ENCODE peak calls at places on chromosomes 3 and 15, in eight cellular contexts. Z, O, X, Q, A, S, J and F are unnamed samples.

GRCh38 chr3:41328916-41329315 is 129.6 kb downstream of the CTNNB1 start:
- DNase-seq in X (no peak), J (peak), Z (no peak), S (no peak), A (no peak), Q (no peak), O (no peak), F (no peak)

GRCh38 chr3:122233109-122233952 is 49.9 kb downstream of the CASR start:
- DNase-seq in J (no peak), Q (no peak), S (no peak), A (peak), X (peak), Z (no peak), O (no peak), F (no peak)

GRCh38 chr3:25725810-25726209 is 57.4 kb downstream of the NGLY1 start:
- DNase-seq in Q (no peak), A (no peak), Z (no peak), S (no peak), X (no peak), O (no peak), J (peak), F (no peak)

GRCh38 chr15:56973463-56973862 is 55.0 kb downstream of the TCF12 start:
- DNase-seq in Z (no peak), A (no peak), O (no peak), S (no peak), X (no peak), J (no peak), Q (no peak), F (no peak)

GRCh38 chr3:4584537-4585249 is 91.5 kb downstream of the ITPR1 start:
- DNase-seq in X (peak), A (peak), J (peak), S (no peak), Q (no peak), Z (no peak), O (no peak), F (peak)

GRCh38 chr3:101509276-101509675 is 3.7 kb downstream of the SENP7 start:
- DNase-seq in A (no peak), X (no peak), O (no peak), Z (no peak), S (no peak), Q (no peak), J (no peak), F (no peak)

GRCh38 chr3:170876537-170876936 is 6.5 kb upstream of the RPL22L1 start:
- DNase-seq in Q (no peak), J (no peak), A (no peak), S (no peak), O (no peak), Z (no peak), X (no peak), F (no peak)

GRCh38 chr3:50506169-50506568 is 2.7 kb upstream of the CACNA2D2 start:
- DNase-seq in Z (no peak), O (no peak), S (no peak), Q (no peak), A (no peak), X (no peak), J (no peak), F (no peak)

GRCh38 chr3:22887664-22888291 is 315.3 kb upstream of the UBE2E2 start:
- DNase-seq in Z (no peak), J (peak), X (no peak), A (peak), Q (no peak), O (no peak), S (no peak), F (no peak)

GRCh38 chr3:193573403-193573802 is 18.7 kb upstream of the ATP13A4 start:
- DNase-seq in S (no peak), Q (no peak), O (no peak), X (no peak), Z (no peak), A (no peak), J (no peak), F (no peak)

GRCh38 chr15:66713843-66714508 is 11.9 kb downstream of the SMAD6 start:
- DNase-seq in X (no peak), S (no peak), J (no peak), Z (no peak), A (peak), O (no peak), Q (no peak), F (no peak)

GRCh38 chr3:188950832-188951489 is 220.8 kb upstream of the TPRG1 start:
- DNase-seq in O (peak), Q (peak), S (peak), Z (peak), X (peak), J (peak), A (peak), F (peak)

GRCh38 chr3:155572085-155572484 is 172.8 kb downstream of the PLCH1 start:
- DNase-seq in Z (no peak), S (no peak), X (no peak), O (no peak), J (no peak), Q (no peak), A (no peak), F (no peak)

GRCh38 chr3:120168038-120168437 is 73.8 kb upstream of the GSK3B start:
- DNase-seq in S (no peak), Z (no peak), Q (no peak), J (no peak), A (no peak), X (no peak), O (no peak), F (no peak)

GRCh38 chr3:130429069-130430023 is 83.9 kb downstream of the COL6A5 start:
- DNase-seq in X (no peak), J (no peak), O (no peak), S (no peak), Q (no peak), A (no peak), Z (no peak), F (no peak)

GRCh38 chr3:155070932-155071387 is 9.2 kb upstream of the MME start:
- DNase-seq in O (no peak), S (peak), J (peak), A (no peak), Z (no peak), X (no peak), Q (no peak), F (no peak)

GRCh38 chr3:8166013-8166412 is 335.6 kb upstream of the LMCD1 start:
- DNase-seq in O (no peak), J (no peak), Z (no peak), Q (no peak), A (no peak), S (no peak), X (no peak), F (no peak)

GRCh38 chr3:129346690-129347440 is 68.2 kb downstream of the HMCES start:
- DNase-seq in X (no peak), O (no peak), Z (no peak), J (no peak), Q (no peak), A (no peak), S (no peak), F (no peak)

GRCh38 chr3:16467368-16467767 is 46.1 kb downstream of the RFTN1 start:
- DNase-seq in Z (no peak), Q (no peak), X (no peak), O (no peak), J (no peak), A (no peak), S (no peak), F (no peak)

GRCh38 chr15:53658827-53659226 is 100.6 kb downstream of the WDR72 start:
- DNase-seq in S (no peak), X (no peak), A (no peak), Z (no peak), Q (no peak), O (no peak), J (no peak), F (no peak)

GRCh38 chr3:10655131-10655530 is 149.7 kb upstream of the ATP2B2 start:
- DNase-seq in Q (no peak), A (no peak), Z (no peak), X (no peak), J (no peak), O (no peak), S (no peak), F (no peak)

GRCh38 chr3:123388050-123388449 is 60.8 kb downstream of the ADCY5 start:
- DNase-seq in J (no peak), S (no peak), O (no peak), A (no peak), Z (no peak), X (no peak), Q (no peak), F (no peak)

GRCh38 chr3:39971450-39972081 is 162.2 kb downstream of the MYRIP start:
- DNase-seq in A (no peak), X (no peak), Q (no peak), O (no peak), S (no peak), Z (no peak), J (no peak), F (no peak)

GRCh38 chr3:103786296-103786695 is 1351.5 kb downstream of the ZPLD1 start:
- DNase-seq in J (no peak), Q (peak), S (no peak), O (no peak), X (no peak), Z (no peak), A (no peak), F (no peak)

GRCh38 chr3:123153124-123153523 is 48.6 kb upstream of the SEC22A start:
- DNase-seq in S (no peak), O (no peak), Q (no peak), X (no peak), A (no peak), J (no peak), Z (no peak), F (no peak)

GRCh38 chr3:197847866-197848401 is 56.9 kb downstream of the LRCH3 start:
- DNase-seq in Z (peak), O (no peak), S (no peak), X (no peak), J (peak), Q (no peak), A (peak), F (no peak)

GRCh38 chr3:133256787-133257483 is 142.9 kb upstream of the BFSP2 start:
- DNase-seq in S (no peak), O (no peak), A (no peak), Z (no peak), X (no peak), J (no peak), Q (no peak), F (no peak)

GRCh38 chr15:88908697-88909621 is 4.2 kb downstream of the MFGE8 start:
- DNase-seq in A (no peak), S (no peak), X (no peak), Z (no peak), Q (no peak), O (no peak), J (peak), F (peak)

GRCh38 chr3:57810048-57810447 is 53.9 kb downstream of the SLMAP start:
- DNase-seq in J (no peak), S (no peak), X (no peak), Q (no peak), O (no peak), Z (no peak), A (no peak), F (no peak)

GRCh38 chr3:57758686-57759085 is 2.6 kb downstream of the SLMAP start:
- DNase-seq in S (no peak), J (peak), A (no peak), X (no peak), Z (no peak), O (no peak), Q (no peak), F (no peak)

GRCh38 chr15:56524915-56525314 is 60.0 kb upstream of the MNS1 start:
- DNase-seq in S (no peak), O (no peak), Q (no peak), Z (no peak), X (no peak), A (no peak), J (peak), F (no peak)

GRCh38 chr3:193788189-193788946 is 195.4 kb downstream of the OPA1 start:
- DNase-seq in O (peak), Q (peak), A (peak), S (peak), X (peak), Z (peak), J (peak), F (peak)

GRCh38 chr15:52462806-52463360 is 65.8 kb downstream of the MYO5A start:
- DNase-seq in X (no peak), O (no peak), A (no peak), S (no peak), Z (no peak), Q (no peak), J (no peak), F (no peak)
- TF ChIP-seq POLR2A in X (no peak), O (no peak), A (no peak), S (no peak), Z (no peak), Q (no peak), J (no peak), F (no peak)

GRCh38 chr15:63054281-63054683 is 11.7 kb downstream of the TPM1 start:
- DNase-seq in J (no peak), A (no peak), X (no peak), S (no peak), Z (no peak), Q (no peak), O (no peak), F (no peak)

GRCh38 chr15:63050737-63051700 is 8.5 kb downstream of the TPM1 start:
- DNase-seq in O (no peak), A (no peak), Q (no peak), Z (no peak), X (no peak), J (peak), S (no peak), F (peak)

GRCh38 chr15:63051701-63052066 is 9.1 kb downstream of the TPM1 start:
- DNase-seq in J (no peak), A (no peak), O (no peak), Z (no peak), Q (no peak), S (no peak), X (no peak), F (no peak)

GRCh38 chr15:63052961-63053698 is 10.6 kb downstream of the TPM1 start:
- DNase-seq in J (no peak), A (no peak), Z (peak), O (no peak), Q (peak), X (peak), S (no peak), F (peak)

GRCh38 chr15:63052128-63052826 is 9.7 kb downstream of the TPM1 start:
- DNase-seq in J (no peak), Z (no peak), S (no peak), O (no peak), Q (no peak), X (no peak), A (no peak), F (no peak)
- TF ChIP-seq POLR2A in J (peak), Z (no peak), S (no peak), O (no peak), Q (no peak), X (no peak), A (no peak), F (no peak)

DNA sequence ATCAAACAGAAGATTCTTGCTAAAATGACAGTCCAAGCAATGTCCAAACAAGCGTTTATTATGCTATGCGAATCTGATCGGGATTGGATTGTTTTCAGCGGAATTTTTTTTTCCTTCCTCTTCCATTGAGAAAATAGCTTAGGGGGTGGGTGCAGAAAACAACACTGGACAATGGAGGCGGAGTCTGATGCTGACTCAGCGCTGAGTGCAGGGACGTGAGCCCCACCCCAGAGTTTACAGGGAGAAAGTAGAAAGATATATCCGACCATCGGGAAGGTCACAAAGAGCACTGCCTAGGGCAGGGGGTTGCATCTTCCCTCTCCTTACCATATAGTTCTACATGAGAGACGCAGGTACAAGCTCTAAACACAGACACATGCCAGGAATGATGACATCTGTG is 117.0 kb downstream of the FOXP1 start:
- DNase-seq in A (no peak), X (peak), S (peak), Q (no peak), Z (no peak), J (no peak), O (peak), F (no peak)
- TF ChIP-seq POLR2A in A (no peak), X (no peak), S (no peak), Q (no peak), Z (no peak), J (no peak), O (no peak), F (no peak)

GRCh38 chr3:118208642-118209041 is 826.0 kb downstream of the IGSF11 start:
- DNase-seq in Q (no peak), A (no peak), O (no peak), Z (no peak), S (no peak), J (no peak), X (no peak), F (no peak)
- TF ChIP-seq POLR2A in Q (no peak), A (no peak), O (no peak), Z (no peak), S (no peak), J (no peak), X (no peak), F (no peak)

GRCh38 chr15:42156266-42156922 is at the start of gene PLA2G4F:
- DNase-seq in S (no peak), X (no peak), Q (peak), J (no peak), O (no peak), A (no peak), Z (peak), F (no peak)
- TF ChIP-seq POLR2A in S (no peak), X (no peak), Q (no peak), J (no peak), O (no peak), A (no peak), Z (peak), F (no peak)

GRCh38 chr15:84981054-84981710 is 474 bp upstream of the PDE8A start:
- DNase-seq in S (peak), J (peak), Z (peak), A (peak), X (peak), O (peak), Q (peak), F (peak)

GRCh38 chr15:84982301-84982920 is 755 bp downstream of the PDE8A start:
- DNase-seq in Z (peak), O (no peak), A (peak), J (peak), Q (peak), S (no peak), X (peak), F (peak)

GRCh38 chr15:84981711-84982300 is at the start of gene PDE8A:
- DNase-seq in A (peak), Q (peak), O (peak), X (peak), Z (peak), J (peak), S (peak), F (no peak)

GRCh38 chr15:84979651-84980050 is 2.0 kb upstream of the PDE8A start:
- DNase-seq in Q (peak), X (no peak), S (no peak), A (no peak), J (no peak), O (no peak), Z (peak), F (no peak)

DNA sequence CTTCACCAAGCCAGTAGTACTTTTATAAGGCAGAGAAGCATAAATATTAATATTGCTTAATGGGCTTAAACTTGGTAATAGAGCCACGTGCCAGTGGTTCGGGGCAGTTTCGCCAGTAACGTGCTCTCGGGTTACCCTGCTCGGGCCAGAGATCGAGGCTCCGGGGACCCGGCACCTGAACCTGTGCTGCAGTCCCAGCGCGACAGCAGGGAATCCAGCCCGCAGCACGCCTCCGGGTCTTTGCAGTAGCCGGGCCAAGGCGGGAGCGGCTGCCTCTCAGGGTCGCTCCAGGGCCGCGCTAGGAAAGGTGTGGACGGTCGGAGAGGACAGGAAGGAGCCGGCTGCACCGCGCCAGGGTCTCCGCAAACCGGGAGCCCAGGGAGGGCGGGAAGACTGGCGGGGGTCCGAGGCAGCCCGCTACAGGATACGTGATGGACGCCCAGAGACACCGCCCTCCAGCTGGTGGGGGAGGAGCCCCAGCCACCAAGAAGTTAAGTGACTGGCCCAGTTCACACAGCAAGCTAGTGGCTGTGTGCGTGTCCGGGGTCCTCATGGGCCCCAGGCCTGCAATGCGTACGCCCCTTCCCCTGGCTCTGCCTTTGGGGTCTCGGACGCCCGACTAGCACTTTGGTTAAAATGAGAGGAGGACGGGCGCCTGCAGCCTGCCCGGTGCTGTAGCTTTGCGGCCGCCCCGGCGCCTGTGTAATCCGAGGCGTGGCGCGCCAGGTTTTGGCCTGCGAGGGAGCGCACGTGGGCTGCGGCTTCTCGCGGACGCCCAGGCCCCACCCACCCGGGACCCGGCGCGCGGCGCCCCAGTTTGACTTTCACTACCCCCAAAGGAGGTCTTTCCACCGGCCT is 1.2 kb upstream of the PDE8A start:
- DNase-seq in X (peak), J (peak), Q (peak), S (peak), A (peak), Z (peak), O (peak), F (peak)
- TF ChIP-seq POLR2A in X (no peak), J (peak), Q (peak), S (peak), A (peak), Z (peak), O (peak), F (peak)

DNA sequence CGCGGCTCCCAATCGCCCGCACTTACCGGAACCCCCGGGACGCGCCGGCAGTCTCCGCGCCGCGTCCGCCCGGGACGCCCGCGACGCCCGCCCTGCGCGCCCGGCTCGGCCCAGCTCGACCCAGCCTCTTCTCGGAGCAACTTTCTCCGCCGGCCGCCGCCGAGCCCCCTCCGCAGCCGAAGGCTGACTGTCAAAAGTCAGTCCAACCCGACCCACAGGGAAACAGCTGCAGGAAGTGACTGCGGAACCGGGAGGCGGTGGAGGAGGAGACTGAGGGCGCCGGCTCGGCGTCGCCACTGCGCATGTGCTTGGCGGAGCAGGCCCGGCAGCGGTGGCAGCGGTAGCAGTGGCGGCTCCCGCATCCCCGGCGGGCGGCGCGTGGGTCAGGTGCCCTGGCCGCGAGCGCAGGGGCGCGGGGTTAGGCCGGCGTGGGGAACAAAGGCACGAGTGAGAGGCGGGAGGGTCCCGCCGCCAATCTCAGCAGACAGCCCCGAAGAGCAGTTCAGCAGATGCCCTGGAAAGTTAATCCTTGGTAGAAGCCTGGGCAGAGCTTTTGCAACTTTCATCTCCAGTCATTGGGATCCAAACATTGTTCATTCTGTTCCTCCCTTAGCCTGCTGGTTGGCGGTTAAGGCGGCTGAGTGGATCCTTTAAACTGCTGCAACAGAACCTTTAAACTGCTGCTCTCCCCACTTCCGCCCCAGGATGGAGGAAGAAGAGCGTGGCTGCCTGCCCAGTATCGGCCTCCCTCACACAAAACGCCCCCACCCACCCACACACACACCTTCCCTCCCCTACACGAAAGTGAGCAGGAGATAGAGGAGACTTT is at the start of gene ZMAT3:
- DNase-seq in Z (peak), Q (peak), A (peak), J (peak), O (peak), S (peak), X (peak), F (peak)
- TF ChIP-seq POLR2A in Z (peak), Q (peak), A (peak), J (peak), O (peak), S (peak), X (no peak), F (peak)

DNA sequence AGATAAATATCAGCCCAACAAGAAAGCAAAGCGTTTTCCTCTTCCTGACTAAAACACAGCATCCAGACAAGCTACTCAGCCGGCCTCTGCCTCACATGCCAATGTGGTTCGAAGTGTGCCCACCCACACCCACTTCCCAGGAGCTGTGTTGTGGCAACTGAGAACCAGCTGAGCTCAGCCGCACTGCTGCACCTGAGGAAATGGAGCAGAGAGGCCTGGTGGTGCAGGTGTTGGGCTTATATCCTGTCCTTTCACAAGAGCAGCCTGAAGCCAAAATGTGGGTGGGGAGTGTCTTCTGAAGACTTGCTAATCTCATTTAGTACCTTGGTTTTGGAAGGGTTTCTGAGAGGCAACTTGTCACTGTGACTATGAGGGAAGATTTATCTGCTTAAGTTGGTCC is 23.0 kb upstream of the RETNLB start:
- DNase-seq in S (no peak), Q (no peak), X (no peak), A (no peak), O (no peak), J (no peak), Z (no peak), F (no peak)
- TF ChIP-seq POLR2A in S (no peak), Q (no peak), X (no peak), A (no peak), O (no peak), J (no peak), Z (no peak), F (no peak)